ENCODE peak calls at places on chromosomes 12 and 14, in eight cellular contexts. J is H1, P is neural progenitor cell, G is IMR-90, Q is fibroblast of lung, D is endodermal cell, R is endothelial cell of umbilical vein, W is mesendoderm. U is an unnamed sample.

GRCh38 chr12:123273166-123273565 is 1.5 kb upstream of the CDK2AP1 start:
- DNase-seq in R (no peak), D (no peak), P (no peak), Q (no peak), G (no peak), J (no peak), W (no peak), U (no peak)

GRCh38 chr12:132043216-132043615 is 93.5 kb downstream of the EP400 start:
- DNase-seq in Q (no peak), P (no peak), R (no peak), W (no peak), G (no peak), D (no peak), J (no peak), U (peak)

GRCh38 chr14:104802120-104802912 is 1.4 kb downstream of the ZBTB42 start:
- DNase-seq in D (no peak), R (no peak), Q (no peak), P (no peak), W (no peak), J (no peak), G (no peak), U (no peak)

GRCh38 chr12:29944269-29945000 is 160.7 kb upstream of the TMTC1 start:
- DNase-seq in W (no peak), D (no peak), G (no peak), J (no peak), P (no peak), Q (peak), R (no peak), U (no peak)

GRCh38 chr12:40188558-40189320 is 36.1 kb upstream of the LRRK2 start:
- DNase-seq in R (no peak), J (no peak), D (no peak), G (no peak), W (no peak), Q (no peak), P (no peak), U (no peak)

GRCh38 chr12:72098622-72099021 is 160.0 kb downstream of the TPH2 start:
- DNase-seq in Q (peak), R (no peak), W (no peak), J (no peak), P (no peak), G (peak), D (no peak), U (peak)

GRCh38 chr12:49297695-49298060 is 2.7 kb downstream of the PRPH start:
- DNase-seq in P (no peak), J (no peak), R (no peak), Q (no peak), G (no peak), D (no peak), W (no peak), U (no peak)

GRCh38 chr14:57066887-57067513 is 201.7 kb downstream of the EXOC5 start:
- DNase-seq in G (peak), J (peak), W (peak), D (peak), R (peak), Q (peak), P (peak), U (peak)

GRCh38 chr12:102463659-102464249 is 16.6 kb downstream of the IGF1 start:
- DNase-seq in J (no peak), R (no peak), W (no peak), Q (no peak), G (no peak), D (no peak), P (no peak), U (no peak)

GRCh38 chr14:92426237-92426636 is 87.3 kb upstream of the RIN3 start:
- DNase-seq in J (no peak), G (peak), D (no peak), Q (peak), R (no peak), W (no peak), P (no peak), U (peak)

GRCh38 chr14:103528158-103528511 is 861 bp upstream of the TRMT61A start:
- DNase-seq in G (no peak), P (no peak), D (no peak), J (no peak), W (no peak), Q (peak), R (no peak), U (no peak)

GRCh38 chr14:74480051-74480450 is 13.1 kb downstream of the NPC2 start:
- DNase-seq in J (no peak), D (no peak), R (no peak), G (peak), Q (no peak), W (no peak), P (no peak), U (no peak)

GRCh38 chr14:103699901-103700752 is 15.1 kb downstream of the XRCC3 start:
- DNase-seq in W (no peak), R (no peak), Q (no peak), P (no peak), J (no peak), D (no peak), G (no peak), U (no peak)

GRCh38 chr12:21617030-21617429 is 12.4 kb upstream of the GYS2 start:
- DNase-seq in J (no peak), D (no peak), W (no peak), G (no peak), Q (no peak), P (no peak), R (no peak), U (no peak)

GRCh38 chr12:849192-849527 is 96.8 kb downstream of the WNK1 start:
- DNase-seq in J (no peak), D (no peak), Q (no peak), P (no peak), W (no peak), R (no peak), G (no peak), U (no peak)

GRCh38 chr12:852864-853263 is 96.6 kb downstream of the RAD52 start:
- DNase-seq in R (no peak), P (no peak), W (no peak), J (no peak), Q (no peak), G (no peak), D (no peak), U (no peak)

GRCh38 chr12:848519-849191 is 96.3 kb downstream of the WNK1 start:
- DNase-seq in Q (no peak), G (peak), R (peak), D (no peak), J (no peak), W (no peak), P (no peak), U (peak)

GRCh38 chr12:851913-852312 is 97.6 kb downstream of the RAD52 start:
- DNase-seq in J (no peak), G (peak), W (no peak), Q (peak), P (no peak), D (no peak), R (peak), U (peak)

DNA sequence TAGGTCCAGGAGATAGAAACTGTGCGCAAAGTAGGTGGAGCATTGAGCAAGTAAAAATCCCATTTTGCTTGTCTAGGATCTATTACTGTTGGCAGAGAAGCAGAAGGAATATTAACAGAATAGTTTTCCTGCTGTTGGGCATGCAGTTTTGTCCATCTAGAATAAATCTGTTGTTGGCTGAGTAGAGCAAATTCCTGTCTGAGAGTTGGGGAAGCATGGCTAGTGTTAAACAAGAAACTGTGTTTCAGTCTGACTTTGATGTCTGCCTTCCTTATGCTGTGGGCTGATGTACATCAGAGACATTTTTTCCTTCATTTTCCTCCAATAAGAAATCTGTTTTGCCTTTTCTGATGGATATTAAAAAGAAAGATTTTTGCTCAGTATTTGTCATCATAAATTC is 98.2 kb downstream of the RAD52 start:
- DNase-seq in J (no peak), Q (peak), W (no peak), R (peak), D (no peak), G (peak), P (no peak), U (no peak)
- H3K9ac ChIP-seq in J (no peak), Q (no peak), W (no peak), R (no peak), D (no peak), G (no peak), P (no peak), U (peak)

DNA sequence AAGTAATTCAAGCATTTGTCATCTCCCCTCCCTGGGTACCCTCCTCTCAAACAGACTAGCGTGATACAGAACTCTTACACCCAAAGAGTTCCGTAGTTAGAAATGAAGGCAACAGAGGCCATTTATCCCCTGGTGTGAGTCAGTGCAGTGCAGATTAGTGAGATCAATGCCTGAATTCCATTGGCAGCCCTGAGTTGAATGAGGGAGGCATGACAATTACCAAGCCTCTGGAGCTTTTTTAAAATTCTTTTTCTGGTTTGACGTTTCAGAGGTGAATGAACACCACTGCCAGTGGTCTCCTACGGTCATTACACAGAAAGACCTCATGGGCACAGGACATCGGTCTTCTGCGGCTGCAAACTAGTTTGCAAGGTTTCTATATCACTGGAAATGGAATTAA is 94.4 kb downstream of the PRIMA1 start:
- DNase-seq in Q (no peak), W (peak), D (no peak), J (no peak), P (peak), G (no peak), R (no peak), U (no peak)
- H3K9ac ChIP-seq in Q (no peak), W (no peak), D (no peak), J (no peak), P (no peak), G (no peak), R (no peak), U (no peak)

DNA sequence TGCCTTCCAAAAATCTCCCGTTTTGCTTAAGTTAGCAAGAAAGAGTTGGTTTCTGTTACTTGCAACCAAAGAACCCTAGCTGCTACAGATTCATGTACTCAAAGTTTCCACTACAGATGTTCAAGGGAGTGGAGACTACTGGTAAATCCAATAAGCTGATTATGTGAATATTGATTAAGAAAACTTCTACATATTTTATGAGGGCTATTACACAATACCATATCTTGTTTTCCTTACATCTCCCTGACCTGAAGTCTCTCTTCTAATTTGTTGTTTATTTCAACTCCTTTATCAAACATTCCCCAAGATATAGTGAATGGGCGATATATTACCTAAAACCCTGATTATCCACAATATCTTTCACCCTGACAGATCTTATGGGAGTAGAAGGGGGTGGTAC is 164.4 kb upstream of the PLXNC1 start:
- DNase-seq in R (no peak), J (no peak), W (no peak), P (no peak), G (no peak), D (no peak), Q (no peak), U (no peak)
- H3K9ac ChIP-seq in R (no peak), J (no peak), W (no peak), P (no peak), G (no peak), D (no peak), Q (no peak), U (no peak)

DNA sequence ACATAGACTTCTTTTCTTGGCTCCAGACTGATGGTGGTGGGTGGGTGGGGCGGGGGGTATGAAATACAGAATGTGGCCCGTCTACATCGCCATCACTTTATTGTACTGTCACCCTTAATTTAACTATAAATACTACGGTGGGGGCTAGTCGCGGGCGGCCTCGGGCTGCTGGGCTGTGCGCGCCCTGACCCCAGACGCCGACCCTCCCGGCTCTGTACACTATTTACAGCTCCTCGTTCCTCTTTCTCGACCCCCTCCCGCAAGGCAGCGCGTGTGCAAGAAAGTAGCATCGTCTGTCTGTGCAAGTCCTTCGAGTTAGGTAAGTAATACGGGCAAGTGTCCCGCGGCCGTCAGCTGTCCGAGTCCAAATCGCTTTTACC is 1.8 kb downstream of the GSC start:
- DNase-seq in J (no peak), G (no peak), R (no peak), P (no peak), W (no peak), D (no peak), Q (no peak), U (no peak)
- H3K9ac ChIP-seq in J (no peak), G (no peak), R (no peak), P (no peak), W (peak), D (peak), Q (no peak), U (no peak)

GRCh38 chr14:77043177-77043983 is 14.9 kb upstream of the IRF2BPL start:
- DNase-seq in R (peak), P (no peak), D (peak), G (peak), J (no peak), Q (peak), W (no peak), U (peak)
- H3K9ac ChIP-seq in R (peak), P (no peak), D (no peak), G (peak), J (no peak), Q (peak), W (no peak), U (peak)

GRCh38 chr14:60653709-60654161 is 4.5 kb upstream of the SIX1 start:
- DNase-seq in W (peak), P (peak), R (no peak), D (peak), G (no peak), Q (no peak), J (no peak), U (no peak)

GRCh38 chr14:60653388-60653690 is 4.1 kb upstream of the SIX1 start:
- DNase-seq in D (peak), P (peak), G (no peak), J (no peak), R (no peak), Q (no peak), W (peak), U (no peak)

GRCh38 chr14:60652674-60653387 is 3.6 kb upstream of the SIX1 start:
- DNase-seq in W (no peak), P (peak), G (peak), R (no peak), J (no peak), D (no peak), Q (no peak), U (no peak)

GRCh38 chr14:60655114-60655897 is 6.0 kb upstream of the SIX1 start:
- DNase-seq in W (peak), D (peak), Q (no peak), G (no peak), J (no peak), R (no peak), P (peak), U (no peak)

DNA sequence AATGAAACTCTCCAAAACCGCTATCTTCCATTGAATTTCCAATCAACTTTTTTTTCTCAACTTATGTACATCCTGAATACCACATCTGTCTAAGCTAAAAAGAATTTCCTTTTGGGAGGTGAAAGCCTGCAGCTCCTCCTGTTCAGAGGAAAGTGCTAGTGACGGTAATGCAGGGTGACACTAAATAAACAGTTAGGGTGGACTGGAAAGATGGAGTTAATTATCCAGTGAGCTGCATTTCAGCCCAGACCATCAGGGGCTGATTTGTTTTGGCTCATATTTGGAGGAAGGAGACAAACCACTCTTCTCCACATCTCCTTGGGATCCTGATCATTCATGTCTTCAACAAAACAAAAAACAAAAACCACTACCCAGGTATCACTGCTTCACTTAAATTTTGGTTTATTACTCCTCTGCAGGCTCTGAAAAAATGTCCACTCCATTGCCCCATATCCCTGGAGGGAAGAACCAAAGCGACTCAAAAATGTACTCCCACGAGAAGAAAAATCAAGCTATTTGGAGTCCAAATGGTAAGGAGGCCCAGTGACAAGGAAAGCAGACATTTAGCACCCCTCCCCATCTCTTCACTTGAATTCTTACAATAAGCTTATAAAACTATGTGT is 5.1 kb upstream of the SIX1 start:
- DNase-seq in G (peak), J (no peak), R (no peak), D (no peak), W (no peak), P (peak), Q (no peak), U (no peak)
- H3K9ac ChIP-seq in G (no peak), J (no peak), R (no peak), D (no peak), W (no peak), P (no peak), Q (no peak), U (no peak)

GRCh38 chr12:56078427-56078826 is 1.5 kb upstream of the ERBB3 start:
- DNase-seq in D (no peak), P (no peak), R (no peak), G (no peak), J (no peak), Q (no peak), W (no peak), U (no peak)
- H3K9ac ChIP-seq in D (no peak), P (no peak), R (no peak), G (no peak), J (no peak), Q (no peak), W (peak), U (no peak)

DNA sequence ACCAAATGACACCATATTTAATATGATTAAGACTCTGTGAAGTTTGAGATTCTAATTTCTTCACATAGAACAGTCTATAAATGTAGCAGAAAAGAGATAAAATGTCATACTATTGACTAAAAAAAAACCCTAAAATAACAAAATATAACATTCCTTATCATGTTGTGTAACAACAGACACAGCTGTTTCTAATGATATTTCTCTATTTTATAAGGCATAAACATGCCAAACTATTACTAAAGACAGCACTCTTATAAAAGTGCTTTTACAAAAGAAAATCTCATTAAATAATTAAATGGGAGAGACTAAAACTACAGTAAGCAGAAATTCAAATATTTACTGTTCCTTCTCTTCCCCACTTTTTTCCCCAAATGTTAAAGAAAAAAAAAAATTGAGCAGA is 49.4 kb downstream of the NOVA1 start:
- DNase-seq in R (no peak), W (no peak), J (no peak), D (no peak), P (no peak), Q (no peak), G (no peak), U (no peak)
- H3K9ac ChIP-seq in R (no peak), W (no peak), J (no peak), D (no peak), P (no peak), Q (no peak), G (no peak), U (no peak)

GRCh38 chr12:90311561-90311960 is 602.9 kb upstream of the ATP2B1 start:
- DNase-seq in R (no peak), D (no peak), W (no peak), J (no peak), G (no peak), Q (no peak), P (no peak), U (no peak)
- H3K9ac ChIP-seq in R (no peak), D (no peak), W (no peak), J (no peak), G (no peak), Q (no peak), P (no peak), U (no peak)

GRCh38 chr14:95499354-95499750 is 17.1 kb downstream of the SYNE3 start:
- DNase-seq in J (no peak), Q (no peak), R (no peak), D (no peak), W (no peak), G (no peak), P (no peak), U (no peak)

GRCh38 chr14:95497561-95498011 is 18.9 kb downstream of the SYNE3 start:
- DNase-seq in P (no peak), J (no peak), D (no peak), R (no peak), W (no peak), Q (peak), G (no peak), U (no peak)

GRCh38 chr14:95500201-95500681 is 16.2 kb downstream of the SYNE3 start:
- DNase-seq in R (no peak), J (no peak), P (no peak), G (no peak), Q (no peak), D (no peak), W (no peak), U (no peak)

GRCh38 chr14:95496690-95497241 is 19.7 kb downstream of the SYNE3 start:
- DNase-seq in W (no peak), P (no peak), G (peak), Q (peak), D (no peak), J (no peak), R (peak), U (no peak)

GRCh38 chr14:95498622-95499353 is 17.7 kb downstream of the SYNE3 start:
- DNase-seq in W (no peak), J (no peak), G (peak), D (no peak), R (no peak), P (no peak), Q (peak), U (no peak)
- H3K9ac ChIP-seq in W (no peak), J (no peak), G (no peak), D (no peak), R (no peak), P (no peak), Q (no peak), U (no peak)

U was measured in mammary epithelial cell.